ENCODE peak calls at places on chromosomes 12 and 14, in four cellular contexts. G is PC-9, S is IMR-90, O is kidney epithelial cell. T is an unnamed sample. For H3K36me3, the result is how much of the 10 kb centered on the place peaks cover.

GRCh38 chr12:117105902-117106301 is 6.7 kb upstream of the TESC start:
- DNase-seq in G (peak), S (no peak), O (no peak), T (no peak)

GRCh38 chr12:66688836-66689439 is 10.1 kb upstream of the GRIP1 start:
- DNase-seq in G (peak), S (peak), O (no peak), T (no peak)

GRCh38 chr14:32201816-32202467 is at the start of gene RNU6-7:
- DNase-seq in G (no peak), S (peak), O (no peak), T (no peak)

GRCh38 chr12:123891516-123892179 is 81.0 kb downstream of the CCDC92 start:
- DNase-seq in G (no peak), S (no peak), O (no peak), T (no peak)

GRCh38 chr14:102087762-102088011 is 843 bp upstream of the HSP90AA1 start:
- DNase-seq in G (no peak), S (no peak), O (no peak), T (no peak)

GRCh38 chr12:34595749-34596733 is 573.7 kb downstream of the ALG10 start:
- DNase-seq in G (no peak), S (no peak), O (no peak), T (peak)

GRCh38 chr14:76576047-76576741 is 185.1 kb upstream of the VASH1 start:
- DNase-seq in G (no peak), S (peak), O (no peak), T (no peak)

GRCh38 chr12:82650627-82651337 is 35.9 kb upstream of the TMTC2 start:
- DNase-seq in G (peak), S (no peak), O (peak), T (no peak)

GRCh38 chr12:94535614-94535932 is 75.9 kb upstream of the CEP83 start:
- DNase-seq in G (no peak), S (no peak), O (no peak), T (no peak)

GRCh38 chr12:120639771-120640721 is at the start of gene CABP1:
- DNase-seq in G (peak), S (no peak), O (no peak), T (no peak)

GRCh38 chr12:25017336-25017735 is 68.4 kb upstream of the BCAT1 start:
- DNase-seq in G (no peak), S (peak), O (no peak), T (no peak)

GRCh38 chr12:127711108-127711507 is 555.9 kb upstream of the TMEM132C start:
- DNase-seq in G (no peak), S (no peak), O (no peak), T (no peak)

GRCh38 chr12:26833692-26834168 is 736 bp upstream of the ITPR2 start:
- DNase-seq in G (peak), S (peak), O (no peak), T (peak)

GRCh38 chr14:28756896-28757570 is 9.6 kb upstream of the FOXG1 start:
- DNase-seq in G (no peak), S (peak), O (no peak), T (no peak)
- TF ChIP-seq CTCF in G (peak), S (peak), O (peak), T (peak)

GRCh38 chr12:88509347-88509746 is 70.9 kb downstream of the KITLG start:
- DNase-seq in G (no peak), S (peak), O (no peak), T (no peak)
- H3K36me3 ChIP-seq in G (under half), S (under half), O (under half), T (under half)

DNA sequence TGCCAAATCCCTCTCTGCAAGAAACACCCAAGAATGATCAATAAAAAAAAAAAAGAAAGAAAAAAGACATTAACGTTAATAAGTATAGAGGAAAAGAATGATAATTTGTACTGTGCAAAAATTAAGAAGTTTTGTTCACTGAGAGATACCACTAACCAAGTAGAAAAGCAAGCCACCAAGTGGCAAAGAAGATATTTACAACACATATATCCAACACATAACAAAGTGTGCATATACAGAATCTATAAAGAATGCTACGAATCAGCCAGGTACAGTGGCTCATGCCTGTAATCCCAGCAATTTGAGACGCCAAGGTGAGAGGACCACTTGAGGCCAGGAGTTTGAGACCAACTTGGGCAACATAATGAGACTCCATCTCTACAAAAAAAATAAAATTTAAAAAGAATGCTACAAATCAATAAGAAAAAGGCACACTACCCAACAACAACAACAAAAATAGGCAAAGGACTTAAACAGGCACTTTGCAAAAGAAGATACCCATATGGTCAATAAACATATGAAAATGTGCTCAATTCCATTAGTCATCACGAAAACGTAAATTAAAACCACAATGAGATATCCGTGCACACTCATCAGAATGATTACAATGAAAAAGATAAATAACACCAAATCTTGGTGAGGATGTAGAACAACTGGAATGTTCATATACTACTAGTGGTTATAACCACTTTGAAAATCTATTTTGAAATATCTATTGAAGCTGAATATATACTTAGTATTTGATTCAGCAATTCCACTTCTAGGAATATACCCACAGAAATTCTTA is 19.8 kb downstream of the GALNT4 start:
- DNase-seq in G (no peak), S (peak), O (no peak), T (no peak)
- TF ChIP-seq CTCF in G (no peak), S (no peak), O (no peak), T (no peak)

GRCh38 chr12:13211191-13211858 is 14.8 kb downstream of the EMP1 start:
- DNase-seq in G (no peak), S (peak), O (no peak), T (no peak)

GRCh38 chr12:13209279-13210021 is 12.9 kb downstream of the EMP1 start:
- DNase-seq in G (no peak), S (no peak), O (no peak), T (no peak)

GRCh38 chr12:13210022-13210539 is 13.6 kb downstream of the EMP1 start:
- DNase-seq in G (no peak), S (no peak), O (no peak), T (no peak)

GRCh38 chr12:13210543-13211190 is 14.1 kb downstream of the EMP1 start:
- DNase-seq in G (no peak), S (no peak), O (no peak), T (no peak)

GRCh38 chr12:13211859-13212664 is 15.5 kb downstream of the EMP1 start:
- DNase-seq in G (peak), S (peak), O (no peak), T (peak)
- H3K36me3 ChIP-seq in G (half or more), S (under half), O (under half), T (under half)

GRCh38 chr12:59650594-59651229 is 54.9 kb downstream of the SLC16A7 start:
- DNase-seq in G (no peak), S (peak), O (no peak), T (no peak)
- TF ChIP-seq CTCF in G (no peak), S (no peak), O (no peak), T (no peak)

GRCh38 chr12:6523708-6524107 is 10.6 kb upstream of the GAPDH start:
- DNase-seq in G (no peak), S (no peak), O (no peak), T (no peak)
- H3K36me3 ChIP-seq in G (half or more), S (half or more), O (under half), T (half or more)

DNA sequence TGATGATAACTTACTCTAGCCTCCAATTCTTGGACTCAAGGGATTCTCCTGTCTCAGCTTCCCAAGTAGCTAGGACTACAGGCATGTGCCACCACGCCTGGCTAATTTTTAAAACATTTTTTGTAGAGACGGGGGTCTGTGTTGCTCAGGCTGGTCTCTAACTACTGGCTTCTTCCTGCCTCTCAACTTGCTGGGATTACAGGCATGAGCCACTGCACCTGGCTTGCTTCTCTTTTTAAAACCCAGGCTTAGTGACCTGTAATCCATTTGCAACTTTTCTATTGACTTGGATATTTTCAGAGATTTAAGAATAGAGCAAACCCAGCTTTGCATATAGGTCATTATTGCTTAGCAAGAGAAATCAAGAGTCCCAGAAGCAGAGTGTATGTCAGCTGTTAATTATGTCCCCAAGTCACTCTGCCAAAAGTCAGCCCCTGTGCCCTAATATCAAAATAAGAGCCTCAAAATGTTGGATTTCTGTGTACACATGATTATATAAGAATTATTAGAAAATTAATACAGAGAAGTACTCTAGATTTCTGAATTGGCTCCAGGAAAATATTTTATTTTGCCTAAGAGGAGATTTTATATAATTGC is 24.8 kb downstream of the TCP11L2 start:
- DNase-seq in G (no peak), S (no peak), O (no peak), T (no peak)
- TF ChIP-seq CTCF in G (no peak), S (no peak), O (no peak), T (no peak)

DNA sequence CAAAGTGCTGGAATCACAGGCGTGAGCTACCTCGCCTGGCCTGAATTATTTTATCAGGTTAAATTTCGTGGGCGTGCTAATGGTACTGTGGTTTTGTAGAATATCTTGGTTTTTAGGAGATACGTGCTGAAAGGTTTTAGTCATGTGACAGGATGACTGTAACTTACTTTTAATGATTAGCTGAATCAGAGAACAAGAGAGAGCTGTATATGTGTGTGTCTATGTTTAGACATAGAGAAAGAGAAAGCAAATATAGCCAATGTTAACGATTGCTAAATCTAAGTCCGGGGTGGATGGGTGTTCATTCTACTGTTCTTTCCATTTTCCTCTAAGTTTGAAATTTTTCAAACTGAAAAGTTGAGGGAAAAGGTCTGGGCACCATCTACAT is 9.2 kb upstream of the PNMA1 start:
- DNase-seq in G (no peak), S (peak), O (no peak), T (no peak)
- H3K36me3 ChIP-seq in G (under half), S (half or more), O (under half), T (under half)

DNA sequence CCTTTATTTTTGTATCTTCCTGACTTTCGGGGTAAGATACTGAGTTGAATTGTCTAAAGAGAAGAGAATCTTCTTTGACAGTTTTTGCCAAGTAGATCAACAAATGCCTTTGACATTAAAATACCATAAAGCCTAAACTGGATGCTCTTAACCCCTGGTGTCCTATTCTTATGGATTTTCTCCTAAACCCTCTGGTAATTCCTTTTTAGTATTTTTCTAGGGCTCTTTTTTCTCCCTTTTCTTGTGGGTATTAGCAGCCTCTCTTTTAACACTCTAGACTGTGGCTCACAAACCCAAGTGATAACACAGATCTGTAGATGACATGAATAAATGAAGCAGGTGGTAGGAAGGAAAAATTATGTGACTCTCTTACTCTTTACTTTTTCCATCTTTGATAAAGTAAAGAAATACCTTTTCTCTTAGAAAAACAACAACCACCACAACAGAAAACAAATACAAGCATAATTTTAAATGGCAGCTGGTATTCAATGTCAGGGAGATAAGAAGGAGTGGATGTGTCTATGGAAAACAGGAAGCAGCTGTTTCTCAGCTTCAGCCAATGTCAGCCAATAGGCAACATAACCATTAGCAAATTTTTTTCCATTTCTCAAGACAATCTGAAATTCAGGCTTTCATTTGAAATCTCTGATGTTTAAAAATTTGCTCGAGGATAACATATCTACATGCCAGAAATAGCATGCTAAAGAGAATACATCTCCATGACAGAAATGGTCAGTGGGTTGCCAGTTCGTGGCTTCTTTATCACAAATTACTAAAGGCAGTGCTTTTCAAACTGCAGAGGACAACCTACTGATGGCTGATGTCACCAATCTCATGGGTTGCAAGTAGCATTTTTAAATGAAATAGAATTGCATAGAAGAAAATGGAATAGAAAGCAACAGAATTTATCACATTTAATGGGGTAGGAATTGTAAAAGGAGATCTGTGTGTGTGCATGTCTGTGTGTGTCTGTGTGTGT is 123.1 kb upstream of the KRR1 start:
- DNase-seq in G (no peak), S (no peak), O (no peak), T (no peak)
- TF ChIP-seq CTCF in G (no peak), S (no peak), O (no peak), T (no peak)